ENCODE peak calls at places on chromosomes 6 and 20, in ten cellular contexts. V is hepatocyte, P is MM.1S, G is SK-N-SH, F is PC-9, Z is PC-3, M is HCT116, Y is GM23248, O is GM23338, H is Karpas-422. J is an unnamed sample. For H3K9me2, the result is how much of the 10 kb centered on the place peaks cover.

GRCh38 chr20:60035-60918 is 27.2 kb upstream of the DEFB125 start:
- DNase-seq in O (no peak), P (no peak), G (no peak), Z (no peak), F (no peak), M (no peak), V (no peak), H (no peak), Y (peak), J (no peak)

GRCh38 chr6:135995160-135995898 is 143.8 kb downstream of the PDE7B start:
- DNase-seq in Z (peak), M (no peak), P (no peak), G (no peak), H (no peak), O (no peak), F (no peak), Y (peak), V (no peak), J (no peak)

GRCh38 chr6:36762123-36762522 is 64.5 kb downstream of the RAB44 start:
- DNase-seq in P (no peak), Y (no peak), O (no peak), Z (no peak), M (no peak), H (no peak), F (no peak), V (no peak), G (no peak), J (no peak)

GRCh38 chr6:157240059-157240959 is 83.0 kb downstream of the TMEM242 start:
- DNase-seq in H (no peak), V (peak), F (no peak), Y (peak), O (no peak), M (no peak), G (no peak), P (peak), Z (peak), J (no peak)

GRCh38 chr20:44646023-44646640 is 5.4 kb downstream of the ADA start:
- DNase-seq in O (peak), V (no peak), M (no peak), P (peak), Y (no peak), Z (no peak), F (no peak), H (peak), G (no peak), J (peak)

GRCh38 chr20:56986931-56987720 is 279.3 kb downstream of the BMP7 start:
- DNase-seq in F (no peak), H (no peak), Z (peak), P (no peak), M (no peak), O (no peak), Y (no peak), G (no peak), V (no peak), J (no peak)

GRCh38 chr6:133040025-133040838 is 200.9 kb upstream of the EYA4 start:
- DNase-seq in G (peak), M (peak), V (peak), H (no peak), O (peak), Z (peak), P (peak), F (peak), Y (peak), J (peak)

GRCh38 chr6:33192671-33193602 is 670 bp upstream of the COL11A2 start:
- DNase-seq in H (no peak), F (no peak), M (no peak), P (no peak), V (peak), G (peak), Y (peak), Z (no peak), O (peak), J (no peak)

GRCh38 chr6:5173862-5174643 is 86.7 kb downstream of the LYRM4 start:
- DNase-seq in P (peak), Y (no peak), F (no peak), V (no peak), Z (no peak), O (peak), M (no peak), H (no peak), G (no peak), J (peak)

GRCh38 chr6:158758941-158759479 is 60.2 kb downstream of the EZR start:
- DNase-seq in O (no peak), P (no peak), F (no peak), V (no peak), G (no peak), Y (no peak), Z (no peak), H (no peak), M (no peak), J (no peak)

GRCh38 chr6:72272958-72273357 is 348.9 kb upstream of the KCNQ5 start:
- DNase-seq in G (no peak), Y (peak), P (no peak), H (no peak), M (no peak), O (no peak), F (no peak), V (no peak), Z (no peak), J (no peak)

GRCh38 chr20:37611852-37612251 is 82.0 kb upstream of the CTNNBL1 start:
- DNase-seq in O (no peak), V (no peak), F (no peak), Z (no peak), P (no peak), M (no peak), H (no peak), G (no peak), Y (no peak), J (no peak)

GRCh38 chr20:37611346-37611745 is 82.5 kb upstream of the CTNNBL1 start:
- DNase-seq in F (no peak), Y (no peak), M (no peak), H (no peak), G (no peak), P (no peak), O (no peak), Z (no peak), V (no peak), J (no peak)

GRCh38 chr20:37615507-37616425 is 78.1 kb upstream of the CTNNBL1 start:
- DNase-seq in O (peak), M (peak), G (peak), V (peak), Y (peak), F (peak), Z (peak), H (peak), P (peak), J (peak)

GRCh38 chr20:37610203-37610798 is 82.6 kb upstream of the BLCAP start:
- DNase-seq in G (no peak), O (no peak), Z (no peak), M (no peak), P (no peak), F (no peak), Y (no peak), H (no peak), V (no peak), J (no peak)
- H3K9me2 ChIP-seq in G (under half), O (under half), Z (under half), M (under half), P (under half), F (under half), Y (under half), H (under half), V (under half), J (under half)

DNA sequence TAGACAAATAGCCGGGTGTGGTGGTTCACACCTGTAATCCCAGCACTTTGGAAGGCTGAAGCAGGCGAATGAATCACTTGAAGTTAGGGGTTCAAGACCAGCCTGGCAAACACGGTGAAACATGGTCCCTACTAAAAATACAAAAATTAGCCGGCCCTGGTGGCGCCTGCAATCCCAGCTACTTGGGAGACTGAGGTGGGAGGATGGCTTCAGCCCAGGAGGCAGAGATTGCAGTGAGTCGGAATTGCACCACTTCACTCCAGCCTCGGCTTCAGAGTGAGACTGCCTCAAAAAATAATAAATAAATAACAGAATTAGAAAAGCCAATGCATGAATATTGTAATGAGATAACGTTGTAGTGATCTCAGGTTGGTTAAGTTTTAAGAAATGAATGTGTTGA is 61.3 kb downstream of the RFX6 start:
- DNase-seq in F (no peak), H (no peak), G (no peak), O (no peak), P (no peak), M (no peak), Y (no peak), V (no peak), Z (no peak), J (no peak)
- H3K9me2 ChIP-seq in F (under half), H (under half), G (under half), O (under half), P (under half), M (under half), Y (under half), V (under half), Z (under half), J (under half)

GRCh38 chr6:88741071-88741470 is 222.3 kb downstream of the RNGTT start:
- DNase-seq in O (no peak), V (no peak), H (no peak), Z (no peak), Y (no peak), P (no peak), G (no peak), M (no peak), F (no peak), J (no peak)
- H3K9me2 ChIP-seq in O (under half), V (under half), H (under half), Z (under half), Y (under half), P (under half), G (under half), M (under half), F (under half), J (under half)

DNA sequence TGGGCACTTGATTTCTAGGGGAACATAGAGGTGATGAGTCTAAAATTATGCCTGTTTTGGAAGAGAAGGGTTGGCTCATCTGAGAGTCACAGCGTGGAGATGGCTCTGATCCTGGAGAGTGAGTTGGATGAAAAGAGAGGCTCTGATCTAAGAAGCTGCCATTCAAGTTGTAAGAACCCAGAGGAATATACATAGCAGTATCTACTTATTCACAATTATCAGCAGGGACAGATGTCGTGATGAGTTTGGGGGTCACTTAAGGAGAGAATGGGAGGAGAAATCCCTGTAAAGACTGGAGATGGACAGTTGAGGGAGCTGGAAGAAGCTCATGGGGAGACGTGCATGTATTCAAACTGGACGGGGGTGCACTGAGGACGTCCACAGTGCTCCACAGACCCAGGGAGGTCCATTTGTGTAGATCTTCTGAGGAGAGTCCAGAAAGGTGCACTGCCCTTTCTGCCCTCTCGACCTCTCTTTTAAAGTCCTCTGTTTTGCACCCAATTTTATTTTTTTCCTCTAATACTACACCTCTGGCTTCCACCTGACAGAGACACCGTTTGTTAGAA is 124.7 kb upstream of the SSTR4 start:
- DNase-seq in F (no peak), M (no peak), O (no peak), Z (no peak), G (no peak), Y (no peak), V (no peak), H (no peak), P (no peak), J (no peak)
- H3K9me2 ChIP-seq in F (under half), M (under half), O (under half), Z (under half), G (under half), Y (under half), V (under half), H (under half), P (under half), J (under half)

DNA sequence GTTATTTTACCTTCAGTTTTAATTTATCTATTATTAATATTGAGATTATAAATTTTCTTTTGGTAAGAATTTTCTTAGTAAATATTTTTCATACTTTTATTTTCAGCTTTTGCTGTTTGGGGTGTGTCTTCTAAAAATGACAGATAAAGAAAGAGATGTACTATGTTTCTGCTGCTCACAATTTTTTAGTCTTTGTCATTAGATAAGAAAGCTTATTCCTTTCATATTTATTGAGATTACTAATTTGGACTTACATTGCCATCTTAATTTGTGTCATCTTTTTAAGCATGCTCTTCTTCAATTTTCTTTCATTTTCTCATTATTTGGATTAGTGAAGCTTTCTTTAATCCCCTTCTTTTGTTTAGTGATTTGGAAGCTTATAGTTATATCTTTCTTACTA is 13.6 kb upstream of the PHACTR2 start:
- DNase-seq in O (no peak), F (no peak), P (no peak), V (no peak), M (no peak), Y (no peak), G (no peak), H (no peak), Z (no peak), J (no peak)
- H3K9me2 ChIP-seq in O (under half), F (under half), P (under half), V (under half), M (under half), Y (under half), G (under half), H (under half), Z (under half), J (under half)

J was measured in OCI-LY7.